ENCODE peak calls at places on chromosomes 11 and 22, in five cellular contexts. Z is testis, Q is Peyer's patch, W is fibroblast of lung, O is ovary. Y is an unnamed sample.

GRCh38 chr11:9038537-9038936 is 34.7 kb upstream of the NRIP3 start:
- DNase-seq in Z (no peak), Q (no peak), W (no peak), O (no peak), Y (no peak)

GRCh38 chr11:47552086-47552580 is 799 bp downstream of the CELF1 start:
- DNase-seq in Z (no peak), Q (peak; percentile 24), W (peak; percentile 70), O (no peak), Y (no peak)

GRCh38 chr11:100774132-100774531 is 87.0 kb downstream of the ARHGAP42 start:
- DNase-seq in Z (no peak), Q (no peak), W (no peak), O (no peak), Y (no peak)

GRCh38 chr11:1831338-1832180 is 3.2 kb upstream of the SYT8 start:
- DNase-seq in Z (no peak), Q (no peak), W (no peak), O (no peak), Y (no peak)

GRCh38 chr11:61688368-61689163 is 8.4 kb downstream of the DAGLA start:
- DNase-seq in Z (peak; percentile 38), Q (no peak), W (peak; percentile 53), O (no peak), Y (peak; percentile 95)

GRCh38 chr11:75566763-75567279 is 4.8 kb downstream of the SERPINH1 start:
- DNase-seq in Z (no peak), Q (no peak), W (no peak), O (peak; percentile 35), Y (no peak)

GRCh38 chr11:41457216-41458014 is 2.0 kb downstream of the LRRC4C start:
- DNase-seq in Z (no peak), Q (no peak), W (no peak), O (no peak), Y (no peak)

GRCh38 chr11:132058211-132058772 is 687.9 kb downstream of the NTM start:
- DNase-seq in Z (no peak), Q (no peak), W (peak; percentile 85), O (no peak), Y (no peak)

GRCh38 chr11:99505831-99506230 is 485.1 kb downstream of the CNTN5 start:
- DNase-seq in Z (no peak), Q (no peak), W (no peak), O (no peak), Y (no peak)

GRCh38 chr11:35954205-35954604 is 10.3 kb downstream of the LDLRAD3 start:
- DNase-seq in Z (no peak), Q (no peak), W (no peak), O (no peak), Y (no peak)

GRCh38 chr11:88484873-88485621 is 147.5 kb upstream of the CTSC start:
- DNase-seq in Z (peak; percentile 53), Q (no peak), W (peak; percentile 26), O (no peak), Y (no peak)

GRCh38 chr22:31923166-31923565 is 21.2 kb upstream of the YWHAH start:
- DNase-seq in Z (peak; percentile 48), Q (no peak), W (no peak), O (no peak), Y (no peak)

GRCh38 chr11:1178201-1178885 is 20.6 kb downstream of the MUC5AC start:
- DNase-seq in Z (no peak), Q (no peak), W (no peak), O (no peak), Y (no peak)

GRCh38 chr11:125062931-125063428 is at the start of gene SLC37A2:
- DNase-seq in Z (peak; percentile 56), Q (peak; percentile 75), W (peak; percentile 61), O (peak; percentile 65), Y (peak; percentile 92)

GRCh38 chr22:36423461-36424404 is 36.0 kb upstream of the MYH9 start:
- DNase-seq in Z (no peak), Q (no peak), W (peak; percentile 66), O (no peak), Y (no peak)

GRCh38 chr22:19759459-19759993 is 1.1 kb upstream of the TBX1 start:
- DNase-seq in Z (no peak), Q (no peak), W (no peak), O (no peak), Y (no peak)

GRCh38 chr11:59669611-59670009 is 773 bp upstream of the PATL1 start:
- DNase-seq in Z (peak; percentile 56), Q (no peak), W (peak; percentile 59), O (peak; percentile 66), Y (no peak)

GRCh38 chr11:110518809-110519514 is 89.2 kb downstream of the FDX1 start:
- DNase-seq in Z (no peak), Q (no peak), W (peak; percentile 11), O (no peak), Y (peak; percentile 78)

GRCh38 chr22:37803636-37804371 is 3.9 kb upstream of the GCAT start:
- DNase-seq in Z (peak; percentile 34), Q (no peak), W (no peak), O (peak; percentile 61), Y (no peak)

GRCh38 chr22:37196539-37197450 is 8.7 kb upstream of the C1QTNF6 start:
- DNase-seq in Z (peak; percentile 87), Q (no peak), W (peak; percentile 84), O (peak; percentile 92), Y (no peak)

GRCh38 chr11:67033661-67034166 is 10.8 kb downstream of the SYT12 start:
- DNase-seq in Z (no peak), Q (no peak), W (peak; percentile 99), O (peak; percentile 29), Y (no peak)

GRCh38 chr22:44667829-44668189 is 34.2 kb upstream of the PRR5 start:
- DNase-seq in Z (no peak), Q (peak; percentile 44), W (no peak), O (no peak), Y (no peak)

GRCh38 chr22:41968601-41969000 is 642 bp upstream of the SEPTIN3 start:
- DNase-seq in Z (peak; percentile 39), Q (no peak), W (no peak), O (no peak), Y (no peak)

GRCh38 chr22:20795014-20795413 is 21.1 kb downstream of the SERPIND1 start:
- DNase-seq in Z (no peak), Q (no peak), W (no peak), O (no peak), Y (no peak)

GRCh38 chr11:76859708-76860233 is 947 bp upstream of the ACER3 start:
- DNase-seq in Z (no peak), Q (no peak), W (no peak), O (peak; percentile 32), Y (no peak)

GRCh38 chr11:44788536-44789227 is 61.9 kb downstream of the TSPAN18 start:
- DNase-seq in Z (no peak), Q (no peak), W (peak; percentile 35), O (no peak), Y (no peak)

GRCh38 chr11:71248251-71248570 is 4.2 kb downstream of the SHANK2 start:
- DNase-seq in Z (no peak), Q (no peak), W (no peak), O (no peak), Y (no peak)

GRCh38 chr11:21814169-21814568 is 378.7 kb upstream of the ANO5 start:
- DNase-seq in Z (peak; percentile 40), Q (no peak), W (peak; percentile 2), O (no peak), Y (no peak)

GRCh38 chr11:128507936-128508335 is 79.4 kb downstream of the ETS1 start:
- DNase-seq in Z (no peak), Q (no peak), W (no peak), O (no peak), Y (no peak)

GRCh38 chr11:101723371-101723770 is 139.6 kb upstream of the TRPC6 start:
- DNase-seq in Z (no peak), Q (no peak), W (no peak), O (no peak), Y (no peak)

GRCh38 chr22:30602049-30602448 is 4.9 kb upstream of the TCN2 start:
- DNase-seq in Z (no peak), Q (no peak), W (peak; percentile 23), O (no peak), Y (no peak)

DNA sequence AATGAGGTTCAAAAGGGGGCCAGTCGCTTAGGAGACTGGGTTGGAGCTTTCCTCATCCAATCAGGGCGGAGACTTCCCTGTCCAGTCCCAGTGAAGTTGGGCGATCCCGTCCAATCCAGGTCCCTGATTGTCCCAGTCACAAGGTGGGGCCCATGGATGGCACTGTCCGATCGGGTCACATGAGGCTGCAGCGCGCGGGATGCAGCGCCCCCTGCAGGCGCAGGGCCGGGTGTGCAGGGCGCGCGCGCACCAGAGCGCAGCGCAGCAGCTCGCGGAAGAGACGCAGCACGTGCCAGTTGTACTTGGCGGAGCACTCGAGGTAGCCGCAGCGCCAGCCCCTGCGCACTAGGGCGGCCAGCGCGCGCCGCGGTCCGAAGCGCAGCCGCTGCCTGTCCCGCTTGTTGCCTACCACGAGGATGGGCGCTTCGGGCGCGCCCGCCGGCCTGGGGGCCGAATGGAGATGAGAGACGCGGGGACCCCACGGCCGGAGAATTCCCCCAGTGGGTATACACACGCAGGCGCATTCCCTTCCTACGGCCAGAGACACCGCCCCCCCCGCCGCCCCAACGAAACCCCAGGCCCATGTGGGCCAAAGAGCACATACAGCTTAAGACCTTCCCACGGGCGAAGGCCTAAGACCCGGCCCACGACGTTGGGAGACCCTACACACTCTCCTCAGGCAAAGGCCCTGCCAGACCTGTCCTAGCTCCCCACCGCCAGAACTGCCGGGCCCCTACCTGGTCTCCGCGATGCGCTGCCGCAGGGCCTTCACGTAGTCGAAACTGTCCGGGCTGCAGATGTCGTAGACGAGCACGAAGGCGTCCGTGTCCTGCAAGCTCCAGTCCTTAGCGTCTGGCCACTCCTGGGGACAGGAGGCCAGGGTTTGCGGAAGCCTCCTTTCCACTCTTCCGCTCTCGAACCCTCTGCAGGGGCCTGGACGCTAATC is 2.1 kb downstream of the RASL10A start:
- DNase-seq in Z (peak; percentile 60), Q (no peak), W (no peak), O (peak; percentile 45), Y (no peak)
- TF ChIP-seq CTCF in Z (peak; percentile 53), Q (peak; percentile 44), W (peak; percentile 42), O (peak; percentile 59), Y (peak; percentile 79)

DNA sequence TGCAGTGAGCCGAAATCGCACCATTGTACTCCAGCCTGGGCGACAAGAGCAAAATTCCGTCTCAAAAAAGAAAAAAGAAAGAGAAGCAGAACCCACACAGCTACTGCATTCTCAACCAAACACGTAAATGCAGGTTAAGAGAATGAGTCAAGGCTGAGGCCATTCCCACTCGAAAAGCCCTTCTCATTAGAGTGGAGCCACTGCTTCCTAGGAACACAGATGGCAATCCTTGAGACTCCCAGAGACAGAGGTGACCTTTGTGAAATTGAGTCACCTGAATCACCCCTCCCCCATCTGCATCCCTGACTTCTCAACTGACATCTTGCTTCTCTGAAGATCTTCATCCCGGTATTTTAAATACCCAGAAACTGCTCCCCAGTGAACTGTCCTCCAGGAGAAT is 8.2 kb downstream of the PACSIN2 start:
- DNase-seq in Z (no peak), Q (no peak), W (peak; percentile 79), O (no peak), Y (no peak)
- H3K4me1 ChIP-seq in Z (peaks cover 24% of the 10 kb centered on the region), Q (peaks cover 18% of the 10 kb centered on the region), W (peaks cover 19% of the 10 kb centered on the region), O (peaks cover 21% of the 10 kb centered on the region), Y (peaks cover 94% of the 10 kb centered on the region)

GRCh38 chr11:28366549-28367341 is 258.6 kb downstream of the METTL15 start:
- DNase-seq in Z (no peak), Q (no peak), W (peak; percentile 58), O (no peak), Y (no peak)
- TF ChIP-seq CTCF in Z (no peak), Q (no peak), W (no peak), O (no peak), Y (no peak)

DNA sequence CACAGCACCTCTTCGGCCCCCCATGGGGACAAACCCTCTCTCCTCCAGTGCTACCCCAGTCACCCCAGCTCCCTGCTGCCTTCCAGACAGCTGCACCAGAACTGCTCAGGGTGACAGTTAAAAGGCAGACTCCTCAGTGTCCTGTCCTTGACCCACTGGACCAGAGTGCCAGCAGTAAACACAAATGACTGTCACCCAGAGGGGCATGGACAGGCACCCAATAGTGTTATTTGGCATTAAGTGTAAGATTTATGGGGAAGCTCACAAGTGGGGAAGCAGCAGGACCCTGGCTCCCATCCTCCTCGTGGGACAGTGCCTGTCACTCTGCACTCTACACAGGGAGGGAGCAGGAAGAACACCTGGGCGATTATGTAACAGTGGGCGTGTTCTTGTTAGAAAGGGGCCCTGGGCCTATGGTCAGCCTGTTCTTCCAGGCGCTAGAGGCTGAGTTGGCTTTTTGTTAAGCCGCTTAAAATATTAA is 5.0 kb downstream of the RPS19BP1 start:
- DNase-seq in Z (no peak), Q (peak; percentile 56), W (no peak), O (peak; percentile 25), Y (no peak)
- H3K4me1 ChIP-seq in Z (peaks cover 66% of the 10 kb centered on the region), Q (peaks cover 54% of the 10 kb centered on the region), W (peaks cover 19% of the 10 kb centered on the region), O (peaks cover 23% of the 10 kb centered on the region), Y (peaks cover 95% of the 10 kb centered on the region)